ENCODE peak calls at places on chromosomes 2 and 18, in nine cellular contexts. C is foreskin fibroblast, Q is upper lobe of right lung, V is GM13976, E is keratinocyte, H is endothelial cell of umbilical vein, S is mesothelial cell of epicardium, B is Calu3, K is foreskin keratinocyte. U is an unnamed sample.

GRCh38 chr2:227890495-227891079 is 19.2 kb downstream of the DAW1 start:
- DNase-seq in C (peak), Q (no peak), V (peak), E (no peak), H (peak), S (no peak), B (no peak), K (no peak), U (no peak)

GRCh38 chr2:196993617-196994016 is 67.1 kb upstream of the PGAP1 start:
- DNase-seq in C (no peak), Q (no peak), V (no peak), E (no peak), H (no peak), S (no peak), B (no peak), K (no peak), U (no peak)

GRCh38 chr2:24825883-24826800 is 32.9 kb downstream of the CENPO start:
- DNase-seq in C (no peak), Q (no peak), V (no peak), E (no peak), H (peak), S (no peak), B (no peak), K (no peak), U (no peak)

GRCh38 chr2:55014962-55015939 is 35.0 kb downstream of the RTN4 start:
- DNase-seq in C (peak), Q (no peak), V (peak), E (no peak), H (peak), S (no peak), B (peak), K (peak), U (peak)

GRCh38 chr2:68391869-68392268 is 26.8 kb downstream of the PLEK start:
- DNase-seq in C (no peak), Q (no peak), V (no peak), E (no peak), H (no peak), S (no peak), B (no peak), K (no peak), U (no peak)

GRCh38 chr2:41129988-41130387 is 678.1 kb upstream of the SLC8A1 start:
- DNase-seq in C (no peak), Q (no peak), V (no peak), E (no peak), H (no peak), S (no peak), B (no peak), K (no peak), U (no peak)

GRCh38 chr18:8614875-8615274 is 5.6 kb downstream of the RAB12 start:
- DNase-seq in C (no peak), Q (no peak), V (no peak), E (no peak), H (no peak), S (no peak), B (no peak), K (no peak), U (no peak)

GRCh38 chr2:43553341-43553855 is 42.4 kb downstream of the THADA start:
- DNase-seq in C (no peak), Q (no peak), V (no peak), E (no peak), H (no peak), S (no peak), B (no peak), K (no peak), U (no peak)

GRCh38 chr2:24238158-24238557 is 63.3 kb downstream of the FAM228A start:
- DNase-seq in C (no peak), Q (no peak), V (no peak), E (no peak), H (peak), S (no peak), B (no peak), K (no peak), U (no peak)

GRCh38 chr2:109134741-109135571 is 6.0 kb downstream of the SH3RF3 start:
- DNase-seq in C (no peak), Q (no peak), V (no peak), E (no peak), H (peak), S (no peak), B (no peak), K (no peak), U (no peak)

GRCh38 chr2:120779781-120780283 is 44.2 kb downstream of the GLI2 start:
- DNase-seq in C (peak), Q (no peak), V (no peak), E (no peak), H (no peak), S (no peak), B (no peak), K (peak), U (no peak)
- TF ChIP-seq CTCF in C (peak), Q (no peak), V (no peak), E (no peak), H (no peak), S (no peak), B (no peak), K (peak), U (no peak)

GRCh38 chr18:5890606-5891360 is 4.5 kb downstream of the TMEM200C start:
- DNase-seq in C (no peak), Q (peak), V (peak), E (no peak), H (peak), S (peak), B (no peak), K (no peak), U (no peak)
- TF ChIP-seq CTCF in C (no peak), Q (peak), V (peak), E (peak), H (peak), S (peak), B (no peak), K (peak), U (no peak)

DNA sequence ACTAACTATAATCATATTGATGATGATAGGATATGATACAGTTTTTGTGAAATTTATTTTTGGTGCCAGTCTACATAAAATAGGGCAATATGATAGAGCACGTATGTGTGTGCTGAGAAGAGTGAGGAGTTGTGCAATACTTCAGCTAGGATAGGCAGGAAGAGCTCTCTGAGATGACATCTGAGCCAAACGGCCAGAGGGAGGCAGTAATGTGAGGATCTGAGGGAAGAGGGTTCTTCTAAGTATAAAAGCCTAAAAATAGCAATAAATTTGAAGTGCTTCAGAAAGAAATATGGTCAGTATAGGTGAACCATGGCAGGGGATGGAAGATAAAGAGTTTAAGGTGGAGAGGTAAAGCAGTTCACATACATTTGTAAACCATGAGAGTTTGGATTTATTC is 102.5 kb downstream of the OLA1 start:
- DNase-seq in C (no peak), Q (no peak), V (no peak), E (no peak), H (no peak), S (no peak), B (no peak), K (no peak), U (no peak)
- TF ChIP-seq CTCF in C (no peak), Q (no peak), V (no peak), E (peak), H (no peak), S (no peak), B (no peak), K (peak), U (no peak)

GRCh38 chr18:35118641-35119040 is 77.4 kb downstream of the MAPRE2 start:
- DNase-seq in C (no peak), Q (no peak), V (no peak), E (no peak), H (no peak), S (no peak), B (no peak), K (no peak), U (no peak)

GRCh38 chr18:35121531-35121930 is 80.3 kb downstream of the MAPRE2 start:
- DNase-seq in C (no peak), Q (no peak), V (no peak), E (no peak), H (no peak), S (no peak), B (no peak), K (no peak), U (no peak)

GRCh38 chr18:35121038-35121437 is 79.8 kb downstream of the MAPRE2 start:
- DNase-seq in C (no peak), Q (no peak), V (no peak), E (no peak), H (no peak), S (no peak), B (no peak), K (no peak), U (no peak)

GRCh38 chr18:35123811-35124210 is 82.6 kb downstream of the MAPRE2 start:
- DNase-seq in C (no peak), Q (no peak), V (no peak), E (no peak), H (no peak), S (no peak), B (no peak), K (no peak), U (no peak)

GRCh38 chr18:35122586-35123224 is 81.5 kb downstream of the MAPRE2 start:
- DNase-seq in C (no peak), Q (no peak), V (no peak), E (no peak), H (no peak), S (no peak), B (no peak), K (peak), U (no peak)
- TF ChIP-seq CTCF in C (no peak), Q (no peak), V (no peak), E (peak), H (no peak), S (no peak), B (no peak), K (peak), U (no peak)

U was measured in LNCaP clone FGC.